ENCODE peak calls at places on chromosomes 3 and 15, in six cellular contexts. E is mucosa of descending colon; U is SHP77; R is activated naive CD8-positive, alpha-beta T cell treated with anti-CD3 and anti-CD28 coated beads, Interleukin-2, amount 50 U/mL, for 24 hours; W is NCI-H2081 treated with DMSO at 0.1 percent for 48 hours; C is LHCN-M2. Q is an unnamed sample.

GRCh38 chr15:88900309-88900981 is 5.1 kb upstream of the HAPLN3 start:
- DNase-seq in R (no peak), C (peak), U (no peak), W (no peak), E (peak), Q (no peak)

GRCh38 chr3:141243295-141243707 is 11.7 kb downstream of the PXYLP1 start:
- DNase-seq in W (no peak), E (no peak), R (peak), U (no peak), C (no peak), Q (no peak)

GRCh38 chr15:53506370-53506769 is 253.1 kb downstream of the WDR72 start:
- DNase-seq in W (no peak), C (no peak), R (no peak), E (no peak), U (no peak), Q (no peak)

GRCh38 chr15:85831415-85832113 is 36.8 kb upstream of the KLHL25 start:
- DNase-seq in W (no peak), R (peak), E (peak), C (peak), U (peak), Q (no peak)

GRCh38 chr3:156812521-156813335 is 13.4 kb upstream of the LEKR1 start:
- DNase-seq in C (peak), R (no peak), W (no peak), E (no peak), U (peak), Q (no peak)

GRCh38 chr3:186520957-186521842 is 23.0 kb downstream of the CRYGS start:
- DNase-seq in E (no peak), W (no peak), R (peak), C (no peak), U (no peak), Q (no peak)

GRCh38 chr3:21484323-21485154 is 266.5 kb downstream of the ZNF385D start:
- DNase-seq in W (peak), R (peak), U (peak), E (no peak), C (peak), Q (no peak)

GRCh38 chr3:171548918-171549317 is 88.7 kb upstream of the TNIK start:
- DNase-seq in W (no peak), C (no peak), U (no peak), R (no peak), E (no peak), Q (no peak)

GRCh38 chr3:46831316-46831715 is 31.9 kb downstream of the MYL3 start:
- DNase-seq in W (no peak), U (no peak), E (no peak), R (no peak), C (no peak), Q (no peak)

GRCh38 chr3:129605593-129606521 is 619 bp downstream of the PLXND1 start:
- DNase-seq in W (no peak), C (no peak), E (no peak), R (peak), U (peak), Q (peak)